ENCODE peak calls at places on chromosome 18, in nine cellular contexts. I is GM12864, C is A549, D is tibial artery, J is stomach, O is mucosa of descending colon, T is kidney epithelial cell, K is heart right ventricle, V is MM.1S. M is an unnamed sample.

GRCh38 chr18:35362531-35362930 is 14.6 kb downstream of the ZNF396 start:
- DNase-seq in I (no peak), C (no peak), D (no peak), J (no peak), O (no peak), T (no peak), K (no peak), V (no peak), M (no peak)

GRCh38 chr18:10232062-10232461 is 222.4 kb upstream of the APCDD1 start:
- DNase-seq in I (no peak), C (no peak), D (no peak), J (no peak), O (no peak), T (no peak), K (no peak), V (no peak), M (no peak)

GRCh38 chr18:64219511-64219910 is 70.6 kb upstream of the LINC00305 start:
- DNase-seq in I (no peak), C (no peak), D (no peak), J (no peak), O (no peak), T (no peak), K (no peak), V (no peak), M (no peak)

GRCh38 chr18:13452851-13453524 is 234.4 kb downstream of the LDLRAD4 start:
- DNase-seq in I (no peak), C (no peak), D (peak; percentile 48), J (peak; percentile 18), O (no peak), T (no peak), K (no peak), V (no peak), M (no peak)

GRCh38 chr18:23992119-23992940 is 22.2 kb upstream of the TTC39C start:
- DNase-seq in I (no peak), C (no peak), D (no peak), J (peak; percentile 83), O (no peak), T (peak; percentile 51), K (peak; percentile 50), V (no peak), M (no peak)

GRCh38 chr18:58666176-58666575 is 5.1 kb upstream of the MALT1 start:
- DNase-seq in I (no peak), C (no peak), D (no peak), J (no peak), O (no peak), T (no peak), K (no peak), V (no peak), M (no peak)

GRCh38 chr18:1102848-1103247 is 198.2 kb downstream of the ADCYAP1 start:
- DNase-seq in I (no peak), C (no peak), D (no peak), J (no peak), O (no peak), T (no peak), K (no peak), V (no peak), M (no peak)

GRCh38 chr18:11178951-11179549 is 29.7 kb upstream of the PIEZO2 start:
- DNase-seq in I (no peak), C (no peak), D (peak; percentile 94), J (no peak), O (no peak), T (no peak), K (peak; percentile 42), V (no peak), M (no peak)

GRCh38 chr18:79617521-79618500 is 61.8 kb upstream of the CTDP1 start:
- DNase-seq in I (no peak), C (no peak), D (peak; percentile 62), J (no peak), O (no peak), T (no peak), K (no peak), V (no peak), M (no peak)

GRCh38 chr18:48994044-48994651 is 43.4 kb upstream of the SMAD7 start:
- DNase-seq in I (no peak), C (peak; percentile 58), D (no peak), J (no peak), O (no peak), T (peak; percentile 69), K (no peak), V (no peak), M (no peak)

GRCh38 chr18:40197711-40198110 is 1757.3 kb upstream of the PIK3C3 start:
- DNase-seq in I (no peak), C (no peak), D (no peak), J (no peak), O (no peak), T (no peak), K (no peak), V (no peak), M (no peak)

GRCh38 chr18:499351-500229 is 911 bp downstream of the COLEC12 start:
- DNase-seq in I (no peak), C (peak; percentile 19), D (no peak), J (peak; percentile 37), O (no peak), T (peak; percentile 52), K (no peak), V (no peak), M (no peak)

GRCh38 chr18:56541790-56542189 is 96.6 kb downstream of the TXNL1 start:
- DNase-seq in I (no peak), C (no peak), D (no peak), J (no peak), O (no peak), T (no peak), K (no peak), V (peak; percentile 68), M (no peak)

GRCh38 chr18:80231616-80232015 is 15.7 kb downstream of the PARD6G start:
- DNase-seq in I (no peak), C (no peak), D (no peak), J (no peak), O (no peak), T (no peak), K (no peak), V (no peak), M (no peak)

GRCh38 chr18:2515408-2515807 is 55.9 kb downstream of the METTL4 start:
- DNase-seq in I (no peak), C (peak; percentile 31), D (no peak), J (no peak), O (no peak), T (peak; percentile 58), K (no peak), V (no peak), M (peak; percentile 63)

DNA sequence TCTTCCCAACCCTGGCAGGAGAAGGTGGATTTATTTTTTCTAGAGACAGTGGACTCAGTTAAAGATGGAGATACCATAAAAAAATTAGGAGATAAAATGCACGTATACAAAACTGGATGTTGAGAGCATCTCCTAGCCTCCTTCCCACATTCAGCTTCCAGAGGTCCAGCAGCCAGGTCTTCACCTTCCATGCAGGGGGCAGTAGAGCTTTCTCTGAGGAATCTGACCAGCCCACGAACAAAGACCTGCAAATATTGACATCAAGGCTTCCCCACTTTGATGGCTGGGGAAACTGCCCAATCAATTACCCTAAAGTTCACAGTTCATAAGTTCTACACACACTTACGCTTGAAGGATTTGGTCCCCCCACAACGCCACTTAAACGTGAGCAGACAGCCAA is 24.5 kb downstream of the AQP4 start:
- DNase-seq in I (no peak), C (no peak), D (no peak), J (no peak), O (no peak), T (no peak), K (no peak), V (no peak), M (no peak)
- TF ChIP-seq CTCF in I (peak; percentile 20), C (no peak), D (no peak), J (no peak), O (no peak), T (no peak), K (no peak), V (no peak), M (no peak)

GRCh38 chr18:60754413-60754812 is 381.8 kb upstream of the MC4R start:
- DNase-seq in I (no peak), C (no peak), D (no peak), J (no peak), O (no peak), T (no peak), K (no peak), V (no peak), M (no peak)
- H3K4me3 ChIP-seq in I (no peak overlapping the region), C (no peak overlapping the region), D (no peak overlapping the region), J (no peak overlapping the region), O (no peak overlapping the region), T (no peak overlapping the region), K (no peak overlapping the region), V (no peak overlapping the region), M (no peak overlapping the region)

GRCh38 chr18:74665905-74666304 is 68.2 kb downstream of the ZNF407 start:
- DNase-seq in I (no peak), C (no peak), D (no peak), J (no peak), O (no peak), T (no peak), K (no peak), V (no peak), M (no peak)
- TF ChIP-seq CTCF in I (no peak), C (no peak), D (no peak), J (no peak), O (no peak), T (no peak), K (no peak), V (no peak), M (no peak)

DNA sequence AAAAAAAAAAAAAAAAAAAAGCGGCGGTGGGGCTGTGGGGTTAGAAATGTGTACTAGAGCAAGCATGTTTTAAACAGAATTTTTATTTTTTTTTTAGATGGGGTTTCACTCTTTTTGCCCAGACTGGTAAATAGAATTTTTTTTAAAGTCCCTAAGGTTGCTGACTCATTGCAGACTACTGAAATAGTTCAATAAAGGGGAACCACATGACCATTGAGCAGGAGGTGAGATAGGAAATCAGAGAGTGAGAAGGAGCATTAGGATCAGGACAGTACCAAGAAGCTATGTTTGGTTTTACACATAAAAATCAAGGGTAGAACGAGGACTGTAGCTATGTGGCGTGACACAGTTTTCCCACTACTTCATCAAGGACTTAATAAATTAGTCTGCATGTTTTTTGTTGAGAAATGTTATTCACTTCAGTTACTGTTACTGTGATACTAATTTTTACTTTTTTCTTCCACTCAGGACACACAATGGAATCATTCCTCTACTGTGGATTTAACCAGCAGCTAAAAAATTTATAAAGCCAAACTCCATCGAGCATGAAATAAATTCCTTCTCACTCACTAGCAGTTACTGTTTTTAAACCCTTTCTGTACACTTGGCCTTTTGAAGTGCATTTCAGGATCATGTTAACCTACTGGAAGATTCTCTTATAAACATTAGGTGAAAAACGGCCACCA is 33.4 kb downstream of the LAMA1 start:
- DNase-seq in I (no peak), C (peak; percentile 1), D (no peak), J (no peak), O (no peak), T (no peak), K (no peak), V (no peak), M (no peak)
- H3K4me3 ChIP-seq in I (no peak overlapping the region), C (no peak overlapping the region), D (no peak overlapping the region), J (no peak overlapping the region), O (no peak overlapping the region), T (no peak overlapping the region), K (no peak overlapping the region), V (no peak overlapping the region), M (no peak overlapping the region)

DNA sequence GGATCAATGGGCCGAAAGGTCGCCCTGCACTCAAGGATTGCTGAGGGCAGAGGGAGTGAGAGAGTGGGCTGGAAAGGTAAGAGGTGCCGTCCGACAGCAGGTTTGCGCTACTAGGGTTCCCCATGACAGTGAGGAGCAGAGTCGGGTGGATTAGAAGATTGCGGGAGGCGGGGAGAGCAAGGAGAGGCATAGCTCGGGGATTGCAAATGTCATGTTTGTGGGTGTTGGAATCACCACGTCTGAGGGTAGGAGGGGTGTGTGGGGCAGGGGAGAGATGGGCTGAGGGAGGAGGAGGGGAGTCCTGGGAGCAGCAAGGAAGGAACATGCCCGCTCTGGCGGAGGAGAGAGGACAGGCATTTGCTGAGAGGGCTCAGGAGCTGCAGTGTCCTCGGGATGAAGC is 81.2 kb downstream of the ZCCHC2 start:
- DNase-seq in I (no peak), C (no peak), D (peak; percentile 29), J (no peak), O (no peak), T (no peak), K (no peak), V (no peak), M (no peak)
- TF ChIP-seq CTCF in I (no peak), C (no peak), D (no peak), J (no peak), O (no peak), T (no peak), K (no peak), V (no peak), M (no peak)

M was measured in HFF-Myc.